ENCODE peak calls at places on chromosomes 16 and 17, in six cellular contexts. K is NCI-H1694; H is osteocyte; D is RWPE1; M is stimulated activated CD8-positive, alpha-beta memory T cell treated with anti-CD3 and anti-CD28 coated beads, Interleukin-4, amount 100 ng/mL, for 1 hour; F is putamen. G is an unnamed sample.

GRCh38 chr17:43442711-43443110 is 41.1 kb upstream of the DHX8 start:
- DNase-seq in K (no peak), H (no peak), D (peak; percentile 20), M (no peak), F (no peak), G (no peak)

GRCh38 chr16:30741461-30741914 is 6.7 kb upstream of the PHKG2 start:
- DNase-seq in K (no peak), H (no peak), D (peak; percentile 95), M (no peak), F (no peak), G (no peak)

GRCh38 chr16:82715833-82716232 is 89.1 kb downstream of the CDH13 start:
- DNase-seq in K (no peak), H (no peak), D (no peak), M (no peak), F (no peak), G (no peak)

GRCh38 chr17:10613775-10614513 is 43.2 kb downstream of the MYH3 start:
- DNase-seq in K (no peak), H (no peak), D (peak; percentile 27), M (no peak), F (no peak), G (no peak)

GRCh38 chr16:18802755-18803218 is 1.4 kb upstream of the ARL6IP1 start:
- DNase-seq in K (no peak), H (no peak), D (no peak), M (no peak), F (no peak), G (no peak)

GRCh38 chr16:65658339-65659275 is 536.7 kb upstream of the CDH11 start:
- DNase-seq in K (no peak), H (no peak), D (peak; percentile 94), M (no peak), F (no peak), G (peak; percentile 7)

GRCh38 chr16:74521691-74522090 is 85.2 kb downstream of the GLG1 start:
- DNase-seq in K (peak; percentile 3), H (no peak), D (no peak), M (no peak), F (peak; percentile 45), G (peak; percentile 79)

GRCh38 chr17:17416007-17416399 is 60.8 kb upstream of the MED9 start:
- DNase-seq in K (peak; percentile 74), H (no peak), D (peak; percentile 79), M (no peak), F (no peak), G (peak; percentile 76)

GRCh38 chr17:46072998-46073397 is 73.9 kb downstream of the STH start:
- DNase-seq in K (no peak), H (no peak), D (peak; percentile 16), M (no peak), F (no peak), G (no peak)

GRCh38 chr17:61411114-61411943 is 11.7 kb downstream of the TBX2 start:
- DNase-seq in K (no peak), H (peak; percentile 85), D (peak; percentile 45), M (no peak), F (no peak), G (no peak)

GRCh38 chr17:8563981-8564602 is 66.4 kb downstream of the MYH10 start:
- DNase-seq in K (no peak), H (no peak), D (no peak), M (no peak), F (no peak), G (no peak)

GRCh38 chr17:80477647-80478478 is 1.5 kb upstream of the NPTX1 start:
- DNase-seq in K (no peak), H (no peak), D (peak; percentile 51), M (no peak), F (no peak), G (no peak)

GRCh38 chr17:42519546-42520444 is 16.2 kb upstream of the NAGLU start:
- DNase-seq in K (no peak), H (peak; percentile 95), D (peak; percentile 91), M (no peak), F (peak; percentile 80), G (peak; percentile 91)

GRCh38 chr17:38908676-38909181 is 16.7 kb upstream of the LASP1NB start:
- DNase-seq in K (no peak), H (no peak), D (peak; percentile 52), M (no peak), F (no peak), G (no peak)

GRCh38 chr17:3951003-3951402 is 13.2 kb downstream of the ATP2A3 start:
- DNase-seq in K (no peak), H (no peak), D (no peak), M (no peak), F (no peak), G (no peak)

GRCh38 chr16:88856122-88856827 is 472 bp downstream of the GALNS start:
- DNase-seq in K (no peak), H (no peak), D (peak; percentile 11), M (no peak), F (no peak), G (peak; percentile 1)

GRCh38 chr17:64406321-64407200 is 15.9 kb upstream of the PECAM1 start:
- DNase-seq in K (no peak), H (no peak), D (no peak), M (no peak), F (no peak), G (no peak)

GRCh38 chr17:35812456-35812855 is 3.2 kb downstream of the TAF15 start:
- DNase-seq in K (no peak), H (no peak), D (no peak), M (no peak), F (no peak), G (no peak)

GRCh38 chr17:12907477-12907876 is 110.3 kb downstream of the ELAC2 start:
- DNase-seq in K (no peak), H (no peak), D (no peak), M (no peak), F (no peak), G (no peak)

GRCh38 chr17:59839646-59840328 is 53.0 kb downstream of the TUBD1 start:
- DNase-seq in K (no peak), H (no peak), D (no peak), M (no peak), F (no peak), G (no peak)

GRCh38 chr17:69314246-69315030 is 12.5 kb downstream of the ABCA5 start:
- DNase-seq in K (peak; percentile 44), H (no peak), D (no peak), M (no peak), F (no peak), G (peak; percentile 34)

GRCh38 chr16:7014756-7015155 is 317.9 kb upstream of the RBFOX1 start:
- DNase-seq in K (no peak), H (no peak), D (no peak), M (no peak), F (no peak), G (no peak)

GRCh38 chr16:12271006-12271405 is 294.5 kb downstream of the SNX29 start:
- DNase-seq in K (peak; percentile 5), H (no peak), D (no peak), M (no peak), F (peak; percentile 31), G (peak; percentile 66)

GRCh38 chr16:75774197-75774596 is 47.9 kb upstream of the CPHXL start:
- DNase-seq in K (no peak), H (no peak), D (no peak), M (no peak), F (no peak), G (no peak)

GRCh38 chr17:63963123-63963522 is 9.6 kb downstream of the SCN4A start:
- DNase-seq in K (no peak), H (no peak), D (no peak), M (no peak), F (no peak), G (no peak)

GRCh38 chr16:6961704-6962103 is 370.9 kb upstream of the RBFOX1 start:
- DNase-seq in K (no peak), H (no peak), D (no peak), M (no peak), F (no peak), G (no peak)

GRCh38 chr16:56848056-56848936 is 16.7 kb upstream of the SLC12A3 start:
- DNase-seq in K (no peak), H (no peak), D (peak; percentile 53), M (no peak), F (peak; percentile 25), G (peak; percentile 19)

GRCh38 chr17:41777579-41778188 is 8.8 kb downstream of the JUP start:
- DNase-seq in K (peak; percentile 59), H (peak; percentile 92), D (peak; percentile 58), M (no peak), F (peak; percentile 66), G (peak; percentile 73)

GRCh38 chr17:2624292-2624731 is 30.9 kb downstream of the PAFAH1B1 start:
- DNase-seq in K (no peak), H (no peak), D (no peak), M (no peak), F (no peak), G (peak; percentile 73)

GRCh38 chr17:79325707-79326106 is 251.1 kb downstream of the ENGASE start:
- DNase-seq in K (no peak), H (no peak), D (peak; percentile 27), M (no peak), F (no peak), G (no peak)

G was measured in pons.